ENCODE peak calls at places on chromosome 3, in four cellular contexts. D is H9, S is HCT116, B is breast epithelium. R is an unnamed sample.

GRCh38 chr3:24373198-24373959 is 121.3 kb downstream of the THRB start:
- DNase-seq in D (no peak), S (no peak), B (peak), R (no peak)

GRCh38 chr3:48187579-48188265 is 495 bp downstream of the CDC25A start:
- DNase-seq in B (no peak), S (no peak), D (peak), R (peak)

GRCh38 chr3:146280859-146281258 is 30.0 kb upstream of the PLSCR4 start:
- DNase-seq in S (no peak), D (no peak), B (no peak), R (no peak)

GRCh38 chr3:171776839-171777607 is 33.3 kb downstream of the PLD1 start:
- DNase-seq in B (no peak), S (no peak), D (no peak), R (no peak)

GRCh38 chr3:157104928-157105652 is 54.9 kb downstream of the CCNL1 start:
- DNase-seq in D (peak), B (no peak), S (no peak), R (peak)

GRCh38 chr3:185813691-185814215 is 11.1 kb downstream of the IGF2BP2 start:
- DNase-seq in S (no peak), B (no peak), D (peak), R (peak)

GRCh38 chr3:57060089-57060829 is at the start of gene SPATA12:
- DNase-seq in D (peak), S (peak), B (peak), R (peak)

GRCh38 chr3:122947086-122947611 is 80.4 kb downstream of the SEMA5B start:
- DNase-seq in S (no peak), D (no peak), B (no peak), R (no peak)

GRCh38 chr3:74614133-74614967 is at the start of gene CNTN3:
- DNase-seq in D (peak), B (no peak), S (no peak), R (no peak)

GRCh38 chr3:18111702-18112311 is 313.3 kb downstream of the SATB1 start:
- DNase-seq in B (no peak), S (peak), D (no peak), R (no peak)

GRCh38 chr3:166367947-166368533 is 530.8 kb upstream of the BCHE start:
- DNase-seq in D (no peak), B (no peak), S (no peak), R (no peak)

GRCh38 chr3:126349611-126350501 is 7.4 kb downstream of the KLF15 start:
- DNase-seq in S (no peak), B (peak), D (no peak), R (no peak)

GRCh38 chr3:126939347-126939735 is 43.6 kb upstream of the PLXNA1 start:
- DNase-seq in D (no peak), B (no peak), S (no peak), R (no peak)

GRCh38 chr3:123766195-123767019 is 117.7 kb downstream of the MYLK start:
- DNase-seq in B (no peak), D (no peak), S (no peak), R (no peak)

GRCh38 chr3:126197854-126198584 is 17.6 kb upstream of the ALDH1L1 start:
- DNase-seq in S (peak), D (peak), B (no peak), R (no peak)

GRCh38 chr3:98733778-98734281 is 29.3 kb upstream of the ST3GAL6 start:
- DNase-seq in D (no peak), S (no peak), B (no peak), R (no peak)

GRCh38 chr3:12904951-12905315 is 63.6 kb upstream of the RPL32 start:
- DNase-seq in D (no peak), B (no peak), S (no peak), R (no peak)

GRCh38 chr3:124986153-124987143 is 51.9 kb upstream of the MUC13 start:
- DNase-seq in D (no peak), S (peak), B (no peak), R (no peak)

GRCh38 chr3:58271901-58272501 is 34.0 kb upstream of the RPP14 start:
- DNase-seq in S (peak), D (no peak), B (no peak), R (no peak)

GRCh38 chr3:193737191-193737751 is 144.3 kb downstream of the OPA1 start:
- DNase-seq in S (no peak), B (no peak), D (no peak), R (peak)

GRCh38 chr3:113744941-113745272 is 1.1 kb downstream of the NAA50 start:
- DNase-seq in B (no peak), S (no peak), D (no peak), R (no peak)

GRCh38 chr3:70824078-70824477 is 511.6 kb upstream of the MDFIC2 start:
- DNase-seq in D (no peak), B (no peak), S (no peak), R (no peak)

GRCh38 chr3:124586126-124587052 is 143.9 kb upstream of the UMPS start:
- DNase-seq in S (no peak), D (peak), B (no peak), R (no peak)

GRCh38 chr3:55854395-55854994 is 367.4 kb upstream of the WNT5A start:
- DNase-seq in B (no peak), S (no peak), D (no peak), R (no peak)

GRCh38 chr3:45011756-45012441 is 14.2 kb upstream of the CLEC3B start:
- DNase-seq in B (no peak), S (no peak), D (no peak), R (no peak)

GRCh38 chr3:66453525-66454463 is 47.0 kb downstream of the LRIG1 start:
- DNase-seq in D (no peak), B (no peak), S (no peak), R (no peak)

GRCh38 chr3:155995525-155996370 is 124.6 kb upstream of the KCNAB1 start:
- DNase-seq in D (no peak), B (no peak), S (peak), R (no peak)

GRCh38 chr3:66938338-66938963 is 59.7 kb upstream of the KBTBD8 start:
- DNase-seq in B (no peak), S (peak), D (peak), R (no peak)

GRCh38 chr3:117597865-117598264 is 888.3 kb downstream of the TUSC7 start:
- DNase-seq in B (no peak), S (no peak), D (no peak), R (no peak)

DNA sequence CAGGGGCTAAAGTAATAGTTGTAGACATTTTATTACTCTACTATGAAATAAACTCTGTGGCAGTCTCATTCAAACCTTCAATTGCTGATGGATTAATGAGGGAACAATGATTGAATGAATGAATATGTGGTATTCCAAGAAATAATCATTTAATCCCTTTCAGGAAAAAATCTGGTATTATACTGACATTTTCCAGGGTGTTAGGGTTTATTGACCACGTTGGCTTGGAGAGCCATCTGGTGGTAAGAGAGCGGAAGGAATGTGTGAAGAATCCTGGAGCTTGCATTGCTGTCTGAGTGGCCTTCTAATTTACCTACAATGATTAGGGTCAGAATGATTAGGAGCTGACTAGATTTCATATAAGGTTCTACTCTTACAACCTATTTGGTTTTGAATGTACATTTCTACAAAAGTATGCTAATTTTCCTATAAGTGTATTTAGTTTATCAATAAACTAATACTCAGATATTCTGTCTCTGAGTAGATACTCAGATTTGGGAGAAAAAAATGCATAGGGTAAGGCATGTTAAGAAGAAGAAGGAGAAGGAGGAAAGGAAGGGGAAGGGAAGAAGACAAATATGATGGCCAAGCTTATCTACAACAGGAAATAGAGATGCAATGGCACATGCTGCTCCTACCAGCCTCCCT is 249.9 kb downstream of the ROBO1 start:
- DNase-seq in D (no peak), S (no peak), B (no peak), R (no peak)
- TF ChIP-seq CTCF in D (peak), S (peak), B (peak), R (peak)

GRCh38 chr3:129234441-129234840 is 15.0 kb upstream of the COPG1 start:
- DNase-seq in B (no peak), D (no peak), S (no peak), R (no peak)
- TF ChIP-seq CTCF in B (no peak), D (no peak), S (no peak), R (no peak)

DNA sequence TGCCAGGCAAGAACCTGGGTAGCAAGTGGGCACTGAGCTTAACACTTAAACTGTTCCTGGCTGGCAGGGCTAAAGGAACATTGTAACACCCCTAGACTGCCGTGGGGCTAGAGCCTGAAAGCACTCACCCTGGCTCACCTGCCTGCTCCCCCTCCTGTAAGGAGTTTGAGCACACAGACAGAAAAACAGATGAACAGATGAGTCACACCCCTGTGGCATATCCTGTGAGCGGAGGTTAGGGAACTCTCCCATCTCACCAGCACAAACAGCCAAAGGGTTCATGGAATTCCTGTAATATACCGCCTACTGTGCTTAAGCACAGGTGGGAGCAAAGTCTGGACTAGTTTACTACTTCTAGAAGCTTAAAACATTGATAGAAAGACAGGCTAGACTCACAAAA is 300.1 kb downstream of the ROBO1 start:
- DNase-seq in S (no peak), B (no peak), D (peak), R (no peak)
- TF ChIP-seq CTCF in S (no peak), B (no peak), D (no peak), R (no peak)

GRCh38 chr3:36597422-36597821 is 166.9 kb downstream of the DCLK3 start:
- DNase-seq in S (no peak), B (no peak), D (no peak), R (no peak)

GRCh38 chr3:36596411-36596810 is 167.9 kb downstream of the DCLK3 start:
- DNase-seq in D (no peak), B (no peak), S (no peak), R (no peak)

GRCh38 chr3:36595531-36595930 is 168.8 kb downstream of the DCLK3 start:
- DNase-seq in S (no peak), B (no peak), D (no peak), R (no peak)

DNA sequence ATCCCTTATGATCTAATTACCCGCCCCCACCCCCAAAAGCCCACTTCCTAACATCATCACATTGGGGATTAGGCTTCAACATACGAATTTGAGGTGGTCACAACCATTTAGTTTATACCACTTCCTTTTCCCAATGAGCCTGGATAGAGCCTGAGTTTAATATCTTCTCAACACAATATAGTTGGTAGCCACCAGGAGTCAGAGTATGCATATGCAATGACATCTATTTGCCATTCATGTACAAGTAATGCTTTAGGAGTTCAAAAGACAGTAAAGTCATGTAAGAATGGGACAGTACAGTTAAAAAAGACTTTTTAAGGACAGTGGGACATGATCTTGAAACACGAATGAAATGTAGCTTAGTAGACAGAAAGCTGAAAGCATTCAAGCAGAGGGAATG is 172.4 kb downstream of the DCLK3 start:
- DNase-seq in B (no peak), D (no peak), S (no peak), R (no peak)
- TF ChIP-seq CTCF in B (no peak), D (no peak), S (peak), R (no peak)